ENCODE peak calls at places on chromosome 20, in four cellular contexts. One of them, this sample, is unnamed.

GRCh38 chr20:45011108-45011526 is 44.8 kb downstream of the STK4 start:
- DNase-seq in bronchial epithelial cell: peak
- DNase-seq in CD4-positive, alpha-beta T cell: no peak
- DNase-seq in AG09319: no peak
- DNase-seq in this sample: peak

GRCh38 chr20:25038591-25039015 is 19.3 kb downstream of the ACSS1 start:
- DNase-seq in bronchial epithelial cell: no peak
- DNase-seq in CD4-positive, alpha-beta T cell: no peak
- DNase-seq in AG09319: no peak
- DNase-seq in this sample: no peak

GRCh38 chr20:46211331-46211722 is 93.2 kb downstream of the CD40 start:
- DNase-seq in bronchial epithelial cell: no peak
- DNase-seq in CD4-positive, alpha-beta T cell: no peak
- DNase-seq in AG09319: no peak
- DNase-seq in this sample: no peak

GRCh38 chr20:38168791-38169589 is 3.9 kb upstream of the TGM2 start:
- DNase-seq in bronchial epithelial cell: peak
- DNase-seq in CD4-positive, alpha-beta T cell: no peak
- DNase-seq in AG09319: no peak
- DNase-seq in this sample: no peak

GRCh38 chr20:8646026-8646425 is 422.9 kb upstream of the PLCB4 start:
- DNase-seq in bronchial epithelial cell: peak
- DNase-seq in CD4-positive, alpha-beta T cell: no peak
- DNase-seq in AG09319: peak
- DNase-seq in this sample: no peak

GRCh38 chr20:47951521-47951951 is 166.3 kb upstream of the SULF2 start:
- DNase-seq in bronchial epithelial cell: peak
- DNase-seq in CD4-positive, alpha-beta T cell: no peak
- DNase-seq in AG09319: no peak
- DNase-seq in this sample: no peak

GRCh38 chr20:10625641-10626040 is 48.2 kb downstream of the JAG1 start:
- DNase-seq in bronchial epithelial cell: no peak
- DNase-seq in CD4-positive, alpha-beta T cell: no peak
- DNase-seq in AG09319: no peak
- DNase-seq in this sample: no peak

GRCh38 chr20:2297352-2297717 is 1.5 kb downstream of the TGM3 start:
- DNase-seq in bronchial epithelial cell: no peak
- DNase-seq in CD4-positive, alpha-beta T cell: no peak
- DNase-seq in AG09319: no peak
- DNase-seq in this sample: no peak

GRCh38 chr20:50110141-50111047 is 2.6 kb downstream of the UBE2V1 start:
- DNase-seq in bronchial epithelial cell: peak
- DNase-seq in CD4-positive, alpha-beta T cell: no peak
- DNase-seq in AG09319: no peak
- DNase-seq in this sample: no peak

GRCh38 chr20:25397827-25398226 is 7.2 kb upstream of the ABHD12 start:
- DNase-seq in bronchial epithelial cell: peak
- DNase-seq in CD4-positive, alpha-beta T cell: no peak
- DNase-seq in AG09319: no peak
- DNase-seq in this sample: no peak

GRCh38 chr20:51354191-51354768 is 188.2 kb downstream of the NFATC2 start:
- DNase-seq in bronchial epithelial cell: no peak
- DNase-seq in CD4-positive, alpha-beta T cell: no peak
- DNase-seq in AG09319: no peak
- DNase-seq in this sample: no peak

GRCh38 chr20:47348539-47349142 is 7.9 kb downstream of the ZMYND8 start:
- DNase-seq in bronchial epithelial cell: no peak
- DNase-seq in CD4-positive, alpha-beta T cell: no peak
- DNase-seq in AG09319: no peak
- DNase-seq in this sample: no peak

GRCh38 chr20:40958598-40958997 is 70.0 kb upstream of the TOP1 start:
- DNase-seq in bronchial epithelial cell: peak
- DNase-seq in CD4-positive, alpha-beta T cell: no peak
- DNase-seq in AG09319: no peak
- DNase-seq in this sample: no peak

GRCh38 chr20:52242237-52243230 is 51.0 kb upstream of the ZFP64 start:
- DNase-seq in bronchial epithelial cell: peak
- DNase-seq in CD4-positive, alpha-beta T cell: no peak
- DNase-seq in AG09319: peak
- DNase-seq in this sample: no peak

GRCh38 chr20:21190866-21191265 is 65.0 kb downstream of the KIZ start:
- DNase-seq in bronchial epithelial cell: no peak
- DNase-seq in CD4-positive, alpha-beta T cell: no peak
- DNase-seq in AG09319: no peak
- DNase-seq in this sample: no peak

GRCh38 chr20:46681032-46681854 is 8.0 kb downstream of the TP53RK start:
- DNase-seq in bronchial epithelial cell: peak
- DNase-seq in CD4-positive, alpha-beta T cell: peak
- DNase-seq in AG09319: no peak
- DNase-seq in this sample: peak

GRCh38 chr20:61924858-61925554 is 140.7 kb downstream of the TAF4 start:
- DNase-seq in bronchial epithelial cell: no peak
- DNase-seq in CD4-positive, alpha-beta T cell: no peak
- DNase-seq in AG09319: no peak
- DNase-seq in this sample: no peak

GRCh38 chr20:36206641-36207040 is 29.6 kb upstream of the AAR2 start:
- DNase-seq in bronchial epithelial cell: no peak
- DNase-seq in CD4-positive, alpha-beta T cell: no peak
- DNase-seq in AG09319: no peak
- DNase-seq in this sample: no peak

GRCh38 chr20:43188861-43189613 is 669 bp downstream of the PTPRT start:
- DNase-seq in bronchial epithelial cell: no peak
- DNase-seq in CD4-positive, alpha-beta T cell: no peak
- DNase-seq in AG09319: no peak
- DNase-seq in this sample: no peak

GRCh38 chr20:10076126-10077080 is 41.6 kb downstream of the ANKEF1 start:
- DNase-seq in bronchial epithelial cell: peak
- DNase-seq in CD4-positive, alpha-beta T cell: no peak
- DNase-seq in AG09319: no peak
- DNase-seq in this sample: no peak

GRCh38 chr20:63006611-63007471 is at the start of gene BHLHE23:
- DNase-seq in bronchial epithelial cell: no peak
- DNase-seq in CD4-positive, alpha-beta T cell: peak
- DNase-seq in AG09319: no peak
- DNase-seq in this sample: no peak

GRCh38 chr20:54619181-54619580 is 143.8 kb downstream of the DOK5 start:
- DNase-seq in bronchial epithelial cell: no peak
- DNase-seq in CD4-positive, alpha-beta T cell: no peak
- DNase-seq in AG09319: no peak
- DNase-seq in this sample: no peak

GRCh38 chr20:23244207-23244915 is 106.2 kb upstream of the NXT1 start:
- DNase-seq in bronchial epithelial cell: no peak
- DNase-seq in CD4-positive, alpha-beta T cell: no peak
- DNase-seq in AG09319: no peak
- DNase-seq in this sample: no peak

GRCh38 chr20:37562695-37563480 is 35.2 kb upstream of the BLCAP start:
- DNase-seq in bronchial epithelial cell: no peak
- DNase-seq in CD4-positive, alpha-beta T cell: no peak
- DNase-seq in AG09319: no peak
- DNase-seq in this sample: no peak

GRCh38 chr20:44579313-44580090 is 2.9 kb upstream of the PKIG start:
- DNase-seq in bronchial epithelial cell: no peak
- DNase-seq in CD4-positive, alpha-beta T cell: no peak
- DNase-seq in AG09319: no peak
- DNase-seq in this sample: no peak

GRCh38 chr20:1926237-1926636 is 31.0 kb downstream of the SIRPA start:
- DNase-seq in bronchial epithelial cell: no peak
- DNase-seq in CD4-positive, alpha-beta T cell: no peak
- DNase-seq in AG09319: no peak
- DNase-seq in this sample: no peak

GRCh38 chr20:6993526-6993925 is 226.0 kb downstream of the BMP2 start:
- DNase-seq in bronchial epithelial cell: peak
- DNase-seq in CD4-positive, alpha-beta T cell: no peak
- DNase-seq in AG09319: no peak
- DNase-seq in this sample: no peak

GRCh38 chr20:18727032-18727508 is 86.5 kb upstream of the SCP2D1 start:
- DNase-seq in bronchial epithelial cell: peak
- DNase-seq in CD4-positive, alpha-beta T cell: no peak
- DNase-seq in AG09319: no peak
- DNase-seq in this sample: no peak

GRCh38 chr20:19966840-19967239 is 50.3 kb upstream of the NAA20 start:
- DNase-seq in bronchial epithelial cell: no peak
- DNase-seq in CD4-positive, alpha-beta T cell: no peak
- DNase-seq in AG09319: no peak
- DNase-seq in this sample: no peak

GRCh38 chr20:1377341-1377871 is 15.4 kb downstream of the FKBP1A start:
- DNase-seq in bronchial epithelial cell: peak
- DNase-seq in CD4-positive, alpha-beta T cell: no peak
- DNase-seq in AG09319: no peak
- DNase-seq in this sample: no peak

GRCh38 chr20:623041-623440 is 12.9 kb upstream of the TCF15 start:
- DNase-seq in bronchial epithelial cell: no peak
- DNase-seq in CD4-positive, alpha-beta T cell: no peak
- DNase-seq in AG09319: no peak
- DNase-seq in this sample: no peak

GRCh38 chr20:49945306-49945700 is 9.1 kb downstream of the RNF114 start:
- DNase-seq in bronchial epithelial cell: no peak
- DNase-seq in CD4-positive, alpha-beta T cell: no peak
- DNase-seq in AG09319: no peak
- DNase-seq in this sample: no peak

GRCh38 chr20:39291301-39291700 is 329.2 kb downstream of the DHX35 start:
- DNase-seq in bronchial epithelial cell: no peak
- DNase-seq in CD4-positive, alpha-beta T cell: no peak
- DNase-seq in AG09319: no peak
- DNase-seq in this sample: no peak

GRCh38 chr20:1894951-1895673 is at the start of gene SIRPA:
- DNase-seq in bronchial epithelial cell: no peak
- DNase-seq in CD4-positive, alpha-beta T cell: no peak
- DNase-seq in AG09319: no peak
- DNase-seq in this sample: no peak

DNA sequence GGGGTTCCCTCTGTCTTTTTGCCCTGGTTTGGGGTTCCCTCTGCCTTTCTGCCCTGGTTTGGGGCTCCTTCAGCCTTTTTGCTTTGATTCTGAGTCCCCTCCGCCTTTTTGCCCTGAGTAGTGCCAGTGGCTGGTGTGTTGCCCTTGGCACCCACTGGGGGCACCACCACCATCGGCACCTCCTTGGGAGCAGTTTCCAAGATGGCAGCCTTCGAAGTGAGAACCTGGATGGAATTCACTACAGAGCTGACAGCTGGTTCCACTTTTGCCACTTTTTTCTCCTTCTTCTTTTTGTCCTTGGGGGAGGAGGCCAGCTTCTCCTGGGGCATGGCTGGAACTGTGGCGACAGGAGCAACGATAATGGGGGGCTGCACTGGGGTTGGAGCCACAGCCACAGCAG is 22.2 kb downstream of the RRBP1 start:
- DNase-seq in bronchial epithelial cell: no peak
- DNase-seq in CD4-positive, alpha-beta T cell: no peak
- DNase-seq in AG09319: no peak
- DNase-seq in this sample: no peak
- TF ChIP-seq CTCF in bronchial epithelial cell: no peak
- TF ChIP-seq CTCF in CD4-positive, alpha-beta T cell: no peak
- TF ChIP-seq CTCF in AG09319: no peak
- TF ChIP-seq CTCF in this sample: no peak

GRCh38 chr20:64111841-64112641 is 4.7 kb upstream of the NPBWR2 start:
- DNase-seq in bronchial epithelial cell: no peak
- DNase-seq in CD4-positive, alpha-beta T cell: no peak
- DNase-seq in AG09319: no peak
- DNase-seq in this sample: peak
- TF ChIP-seq CTCF in bronchial epithelial cell: no peak
- TF ChIP-seq CTCF in CD4-positive, alpha-beta T cell: no peak
- TF ChIP-seq CTCF in AG09319: no peak
- TF ChIP-seq CTCF in this sample: no peak

GRCh38 chr20:53581444-53582311 is 12.0 kb downstream of the ZNF217 start:
- DNase-seq in bronchial epithelial cell: no peak
- DNase-seq in CD4-positive, alpha-beta T cell: no peak
- DNase-seq in AG09319: no peak
- DNase-seq in this sample: no peak

GRCh38 chr20:53578492-53579222 is 15.0 kb downstream of the ZNF217 start:
- DNase-seq in bronchial epithelial cell: peak
- DNase-seq in CD4-positive, alpha-beta T cell: peak
- DNase-seq in AG09319: peak
- DNase-seq in this sample: no peak

GRCh38 chr20:53579266-53579580 is 14.4 kb downstream of the ZNF217 start:
- DNase-seq in bronchial epithelial cell: no peak
- DNase-seq in CD4-positive, alpha-beta T cell: no peak
- DNase-seq in AG09319: no peak
- DNase-seq in this sample: no peak

GRCh38 chr20:53580376-53581111 is 13.1 kb downstream of the ZNF217 start:
- DNase-seq in bronchial epithelial cell: no peak
- DNase-seq in CD4-positive, alpha-beta T cell: no peak
- DNase-seq in AG09319: no peak
- DNase-seq in this sample: no peak

DNA sequence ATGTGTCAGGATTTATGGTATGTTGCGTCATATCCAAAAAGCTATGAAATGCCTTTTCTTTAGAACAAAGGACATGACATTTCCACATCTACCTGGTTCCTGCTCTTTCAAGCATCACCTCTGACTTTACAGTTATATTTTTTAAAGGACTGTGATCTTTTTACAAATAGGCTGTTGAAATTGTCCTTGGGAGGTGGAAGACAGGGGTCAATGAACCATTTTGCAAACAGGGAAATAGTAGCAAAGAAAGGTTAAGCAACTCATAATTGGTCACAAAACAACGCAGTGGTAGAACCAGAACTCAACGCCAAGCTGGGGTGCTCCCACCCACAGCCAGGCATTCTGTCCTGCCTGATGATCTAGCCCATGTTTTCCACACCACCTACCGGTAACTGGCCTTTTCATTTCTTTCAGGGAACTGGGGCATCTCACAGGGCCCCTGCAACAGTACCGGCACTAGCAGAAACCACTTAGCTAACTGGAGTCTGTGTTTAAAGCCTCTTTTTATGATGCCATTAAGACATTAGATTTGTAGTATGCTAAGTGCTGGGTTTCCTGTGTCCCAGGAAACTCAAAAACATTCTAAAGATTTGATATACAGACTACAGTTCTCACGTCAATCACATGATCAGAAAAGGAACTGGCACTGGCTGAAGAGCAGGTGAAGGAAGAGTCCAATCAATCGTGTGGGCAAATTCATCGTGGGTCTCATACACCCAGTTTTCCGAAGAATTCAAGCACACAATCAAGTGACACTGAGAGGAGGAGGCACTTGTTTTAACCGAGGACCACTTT is 13.9 kb downstream of the ZNF217 start:
- DNase-seq in bronchial epithelial cell: peak
- DNase-seq in CD4-positive, alpha-beta T cell: no peak
- DNase-seq in AG09319: no peak
- DNase-seq in this sample: no peak
- TF ChIP-seq CTCF in bronchial epithelial cell: peak
- TF ChIP-seq CTCF in CD4-positive, alpha-beta T cell: no peak
- TF ChIP-seq CTCF in AG09319: peak
- TF ChIP-seq CTCF in this sample: no peak

GRCh38 chr20:5402903-5403531 is 86.3 kb upstream of the PROKR2 start:
- DNase-seq in bronchial epithelial cell: peak
- DNase-seq in CD4-positive, alpha-beta T cell: no peak
- DNase-seq in AG09319: no peak
- DNase-seq in this sample: no peak
- TF ChIP-seq CTCF in bronchial epithelial cell: peak
- TF ChIP-seq CTCF in CD4-positive, alpha-beta T cell: no peak
- TF ChIP-seq CTCF in AG09319: peak
- TF ChIP-seq CTCF in this sample: no peak